ENCODE peak calls at places on chromosomes 7 and 10, in eight cellular contexts. T, O, Y, R, J, X, I and W are unnamed samples.

GRCh38 chr10:94760586-94761178 is 1.8 kb upstream of the CYP2C19 start:
- DNase-seq in T (no peak), O (no peak), Y (no peak), R (no peak), J (no peak), X (no peak), I (no peak), W (no peak)

GRCh38 chr7:148151778-148152177 is 438.8 kb upstream of the C7orf33 start:
- DNase-seq in T (no peak), O (no peak), Y (no peak), R (no peak), J (no peak), X (no peak), I (no peak), W (no peak)

GRCh38 chr7:139618482-139619366 is 95.2 kb downstream of the CLEC2L start:
- DNase-seq in T (peak), O (peak), Y (no peak), R (no peak), J (no peak), X (peak), I (peak), W (peak)

GRCh38 chr7:102859084-102859798 is 53.6 kb upstream of the LRRC17 start:
- DNase-seq in T (no peak), O (no peak), Y (no peak), R (no peak), J (no peak), X (no peak), I (no peak), W (peak)

GRCh38 chr10:19816420-19817250 is at the start of gene PLXDC2:
- DNase-seq in T (no peak), O (peak), Y (peak), R (no peak), J (no peak), X (peak), I (peak), W (peak)

GRCh38 chr7:73970801-73971229 is 57.2 kb upstream of the ELN start:
- DNase-seq in T (no peak), O (no peak), Y (no peak), R (no peak), J (no peak), X (no peak), I (no peak), W (no peak)

GRCh38 chr10:2968401-2968800 is 98.9 kb upstream of the PFKP start:
- DNase-seq in T (no peak), O (no peak), Y (no peak), R (no peak), J (no peak), X (peak), I (no peak), W (peak)

GRCh38 chr10:667096-667495 is 22.4 kb downstream of the DIP2C start:
- DNase-seq in T (no peak), O (no peak), Y (no peak), R (no peak), J (no peak), X (no peak), I (no peak), W (no peak)

GRCh38 chr10:102815790-102816549 is 21.2 kb downstream of the CYP17A1 start:
- DNase-seq in T (no peak), O (peak), Y (peak), R (no peak), J (no peak), X (peak), I (no peak), W (peak)

GRCh38 chr10:114188001-114188400 is 8.8 kb downstream of the TDRD1 start:
- DNase-seq in T (no peak), O (no peak), Y (no peak), R (no peak), J (no peak), X (no peak), I (no peak), W (no peak)

DNA sequence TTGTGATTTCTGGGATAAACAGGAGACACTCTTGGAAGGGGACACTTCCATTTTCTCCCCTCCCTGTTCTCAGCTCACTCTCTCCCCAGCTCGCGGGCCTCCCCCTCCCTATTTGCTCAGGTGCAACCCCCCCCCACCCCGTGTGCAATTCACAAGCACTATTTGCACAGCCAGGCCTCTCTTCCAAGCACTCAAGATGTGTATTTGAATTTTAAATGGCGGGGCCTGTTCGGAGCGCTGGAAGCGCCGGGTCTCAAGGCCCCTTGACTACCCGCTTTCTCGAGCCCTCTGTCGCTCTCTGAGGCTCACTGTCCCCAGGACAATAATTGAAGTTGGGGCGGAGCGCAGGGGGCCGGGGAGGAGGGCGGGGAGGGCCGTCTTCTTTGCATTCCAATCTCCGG is 7.8 kb downstream of the SHH start:
- DNase-seq in T (no peak), O (no peak), Y (no peak), R (no peak), J (no peak), X (no peak), I (no peak), W (no peak)
- H3K4me3 ChIP-seq in T (no peak), O (no peak), Y (peak), R (no peak), J (no peak), X (no peak), I (no peak), W (peak)

DNA sequence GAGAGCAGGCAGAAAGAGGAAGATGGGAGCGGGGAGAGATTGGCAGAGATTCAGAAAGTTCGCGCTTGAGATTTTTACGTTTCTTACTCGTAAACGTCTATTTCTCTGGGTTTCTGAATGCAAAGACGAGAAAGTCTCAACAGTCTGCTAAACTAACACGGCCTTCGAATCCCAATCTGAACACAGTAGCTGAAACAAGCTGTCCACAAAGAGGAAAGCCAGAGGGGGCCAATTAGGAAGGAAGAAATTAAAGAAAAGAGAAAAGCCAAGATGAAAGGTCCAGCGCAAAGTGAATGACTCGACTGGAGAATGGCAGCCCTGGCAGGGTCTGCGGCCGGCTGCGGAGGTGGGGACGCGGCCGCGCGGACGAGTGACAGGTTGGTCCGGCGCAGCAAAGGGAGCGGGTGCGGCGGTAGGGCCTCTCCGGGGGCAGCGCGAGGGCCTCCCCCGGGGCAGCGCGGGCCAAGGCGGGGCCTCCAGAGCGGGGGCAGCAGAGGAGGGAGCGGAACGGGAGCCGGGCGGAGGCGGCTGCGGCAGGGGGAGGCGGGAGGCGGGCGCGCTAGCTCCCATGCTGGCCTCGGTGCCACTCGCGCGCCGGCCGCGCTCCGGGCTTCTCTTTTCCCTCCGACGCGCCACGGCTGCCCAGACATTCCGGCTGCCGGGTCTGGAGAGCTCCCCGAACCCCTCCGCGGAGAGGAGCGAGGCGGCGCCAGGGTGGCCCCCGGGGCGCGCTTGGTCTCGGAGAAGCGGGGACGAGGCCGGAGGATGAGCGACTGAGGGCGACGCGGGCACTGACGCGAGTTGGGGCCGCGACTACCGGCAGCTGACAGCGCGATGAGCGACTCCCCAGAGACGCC is at the start of gene VWC2:
- DNase-seq in T (no peak), O (no peak), Y (no peak), R (no peak), J (no peak), X (no peak), I (peak), W (no peak)
- H3K4me3 ChIP-seq in T (peak), O (no peak), Y (no peak), R (peak), J (no peak), X (no peak), I (peak), W (no peak)

DNA sequence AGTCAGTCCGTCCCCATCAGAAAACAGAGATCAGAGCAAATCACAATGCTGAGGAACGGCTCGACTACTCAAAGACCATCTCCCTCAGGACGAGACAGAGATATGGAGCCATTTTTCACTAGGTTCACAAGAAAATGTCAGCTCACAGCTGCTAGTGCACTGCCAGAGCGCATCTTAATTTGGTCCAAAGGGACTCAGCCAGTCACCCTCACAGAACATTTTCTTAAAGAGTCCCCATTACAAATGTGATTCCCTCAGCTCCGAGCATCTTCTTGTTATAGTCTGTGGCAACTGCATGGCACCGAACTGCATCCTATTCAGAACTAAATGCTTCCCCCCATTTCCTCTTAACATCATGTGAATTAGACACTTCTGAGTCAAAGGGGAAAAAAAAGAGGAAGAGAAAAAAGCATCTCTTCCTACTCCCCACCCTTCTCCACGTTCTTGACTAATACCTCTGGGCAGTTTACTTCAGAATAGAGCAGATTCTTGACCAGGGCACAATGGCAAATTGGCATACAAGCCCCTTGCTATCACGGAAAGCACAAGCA is 683.8 kb downstream of the MAGI2 start:
- DNase-seq in T (no peak), O (no peak), Y (no peak), R (no peak), J (no peak), X (no peak), I (no peak), W (no peak)
- H3K4me3 ChIP-seq in T (peak), O (peak), Y (peak), R (peak), J (no peak), X (peak), I (no peak), W (no peak)

DNA sequence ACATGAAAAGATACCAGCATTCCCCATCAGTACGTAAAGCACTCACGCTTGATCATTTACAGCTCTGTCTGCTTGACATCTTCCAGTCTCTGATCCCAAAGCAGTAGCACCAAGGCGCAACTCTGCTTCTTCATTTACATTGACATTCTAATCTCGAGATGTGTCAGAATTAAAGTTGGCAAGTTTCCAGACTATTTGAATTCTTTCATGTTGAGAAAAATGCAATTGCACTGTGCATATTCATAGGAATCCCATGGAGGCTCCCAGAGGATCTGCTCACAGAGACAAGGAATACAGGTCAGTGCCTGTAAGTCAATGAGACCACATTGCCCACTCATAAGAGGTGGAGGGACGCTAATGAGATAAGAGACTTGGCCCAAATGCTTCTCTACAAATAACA is 184.0 kb downstream of the LRRN3 start:
- DNase-seq in T (no peak), O (peak), Y (no peak), R (no peak), J (no peak), X (peak), I (no peak), W (no peak)
- H3K4me3 ChIP-seq in T (no peak), O (no peak), Y (no peak), R (no peak), J (no peak), X (no peak), I (no peak), W (no peak)

GRCh38 chr7:100130608-100131453 is 4.1 kb downstream of the MBLAC1 start:
- DNase-seq in T (peak), O (peak), Y (no peak), R (no peak), J (peak), X (peak), I (peak), W (peak)
- H3K4me3 ChIP-seq in T (no peak), O (no peak), Y (peak), R (no peak), J (no peak), X (peak), I (no peak), W (no peak)

DNA sequence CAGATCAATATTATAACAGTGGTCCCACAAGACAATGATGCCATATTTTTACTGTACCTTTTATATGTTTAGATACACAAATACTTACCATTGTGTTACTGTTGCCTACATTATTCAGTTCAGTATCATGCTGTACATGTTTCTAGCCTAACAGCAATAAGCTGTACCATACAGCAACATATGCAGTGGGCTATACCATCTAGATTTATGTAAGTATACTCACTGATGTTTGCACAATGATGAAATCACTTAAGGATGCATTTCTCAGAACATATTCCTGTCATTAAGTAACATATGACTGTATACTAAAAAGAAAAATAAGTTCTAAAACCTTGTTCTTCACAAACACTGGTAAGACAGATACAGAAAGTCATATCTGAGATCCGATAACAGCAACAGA is 468.6 kb upstream of the SEMA3A start:
- DNase-seq in T (no peak), O (peak), Y (no peak), R (no peak), J (no peak), X (no peak), I (no peak), W (peak)
- H3K4me3 ChIP-seq in T (no peak), O (no peak), Y (no peak), R (no peak), J (no peak), X (no peak), I (no peak), W (peak)